ENCODE peak calls at places on chromosomes 5 and 9, in five cellular contexts. E, I, W, K and J are unnamed samples.
A peak's percentile ranks its signal among the peaks of the same experiment; 100 is the strongest.

GRCh38 chr5:106019271-106019670 is 1651.5 kb downstream of the EFNA5 start:
- DNase-seq in E (no peak), I (no peak), W (no peak), K (no peak), J (no peak)

GRCh38 chr5:135426102-135427082 is 20.8 kb downstream of the DCANP1 start:
- DNase-seq in E (peak; percentile 66), I (peak; percentile 65), W (peak; percentile 12), K (peak; percentile 70), J (no peak)

GRCh38 chr5:64977779-64978178 is 209.0 kb downstream of the CWC27 start:
- DNase-seq in E (no peak), I (no peak), W (no peak), K (peak; percentile 6), J (no peak)

GRCh38 chr9:100277166-100277979 is 75.4 kb downstream of the TEX10 start:
- DNase-seq in E (no peak), I (no peak), W (no peak), K (no peak), J (no peak)

GRCh38 chr9:121073038-121073437 is 1.7 kb upstream of the CNTRL start:
- DNase-seq in E (no peak), I (no peak), W (no peak), K (no peak), J (no peak)

GRCh38 chr5:36705055-36705454 is 98.6 kb downstream of the SLC1A3 start:
- DNase-seq in E (no peak), I (no peak), W (no peak), K (no peak), J (no peak)

GRCh38 chr5:139757727-139758509 is 37.7 kb upstream of the PSD2 start:
- DNase-seq in E (peak; percentile 65), I (no peak), W (no peak), K (no peak), J (no peak)

GRCh38 chr9:83623634-83623991 is 670 bp downstream of the IDNK start:
- DNase-seq in E (peak; percentile 46), I (no peak), W (no peak), K (peak; percentile 34), J (no peak)

GRCh38 chr5:95684361-95684760 is 1.6 kb upstream of the SPATA9 start:
- DNase-seq in E (no peak), I (no peak), W (no peak), K (no peak), J (no peak)

GRCh38 chr9:86842573-86842972 is 104.7 kb downstream of the GAS1 start:
- DNase-seq in E (no peak), I (no peak), W (no peak), K (no peak), J (no peak)

GRCh38 chr9:89137548-89138462 is 40.8 kb downstream of the SHC3 start:
- DNase-seq in E (no peak), I (peak; percentile 59), W (no peak), K (no peak), J (no peak)

DNA sequence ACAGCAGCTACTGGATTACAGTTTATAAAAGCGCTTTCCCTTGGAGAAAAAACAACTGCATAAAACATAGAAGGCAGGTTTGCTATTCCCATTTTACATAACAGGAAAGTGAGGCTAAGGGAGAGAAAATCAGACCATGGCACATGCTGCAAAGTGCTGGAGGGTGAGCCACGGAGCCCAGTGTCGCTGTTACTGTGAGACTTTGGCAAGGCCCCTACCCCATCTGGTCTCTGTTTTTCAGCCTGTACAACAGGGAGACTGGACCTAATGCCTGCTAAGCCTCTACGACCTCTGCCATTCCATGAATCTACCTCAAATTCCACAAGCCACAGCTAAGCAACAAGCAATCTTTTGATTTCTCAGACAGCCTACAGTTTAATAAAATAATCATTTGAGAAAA is 139.2 kb downstream of the GABBR2 start:
- DNase-seq in E (no peak), I (no peak), W (no peak), K (no peak), J (no peak)
- TF ChIP-seq SRF in E (no peak), I (no peak), W (no peak), K (no peak), J (no peak)

GRCh38 chr9:101620452-101620851 is 25.7 kb upstream of the PPP3R2 start:
- DNase-seq in E (no peak), I (no peak), W (no peak), K (no peak), J (no peak)

DNA sequence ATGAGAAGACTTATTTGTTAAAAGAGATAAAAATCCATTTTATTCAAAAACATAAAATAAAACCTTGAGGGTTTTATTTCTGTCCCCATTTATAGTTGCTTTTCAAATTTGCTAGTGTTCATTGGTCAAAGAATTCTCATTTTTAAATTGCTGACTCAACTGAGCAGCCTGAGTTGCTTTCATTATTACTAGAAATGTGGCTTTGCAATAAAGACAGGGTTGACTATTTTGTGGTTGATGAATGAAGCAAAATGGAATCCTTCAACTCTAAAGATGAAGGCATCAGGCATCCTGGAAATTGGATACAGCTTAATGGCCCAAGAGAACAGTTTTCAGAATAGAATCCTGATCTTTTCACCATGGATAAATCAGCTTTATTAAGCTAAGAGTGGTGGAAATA is 23.9 kb upstream of the PPP3R2 start:
- DNase-seq in E (no peak), I (no peak), W (no peak), K (no peak), J (no peak)
- TF ChIP-seq SRF in E (no peak), I (no peak), W (no peak), K (no peak), J (no peak)

GRCh38 chr5:160929906-160930305 is 77.9 kb upstream of the ATP10B start:
- DNase-seq in E (no peak), I (no peak), W (no peak), K (no peak), J (no peak)

GRCh38 chr5:160926428-160926827 is 74.4 kb upstream of the ATP10B start:
- DNase-seq in E (no peak), I (no peak), W (no peak), K (no peak), J (no peak)

GRCh38 chr5:160930361-160930760 is 78.3 kb upstream of the ATP10B start:
- DNase-seq in E (no peak), I (no peak), W (no peak), K (no peak), J (peak; percentile 47)

GRCh38 chr5:160931283-160931682 is 79.3 kb upstream of the ATP10B start:
- DNase-seq in E (no peak), I (no peak), W (no peak), K (no peak), J (no peak)

GRCh38 chr5:160929343-160929742 is 77.3 kb upstream of the ATP10B start:
- DNase-seq in E (no peak), I (no peak), W (no peak), K (no peak), J (no peak)
- TF ChIP-seq SRF in E (no peak), I (no peak), W (no peak), K (no peak), J (no peak)

GRCh38 chr5:151812757-151813309 is 41.1 kb downstream of the G3BP1 start:
- DNase-seq in E (no peak), I (no peak), W (no peak), K (no peak), J (no peak)
- TF ChIP-seq SRF in E (no peak), I (no peak), W (no peak), K (no peak), J (no peak)

DNA sequence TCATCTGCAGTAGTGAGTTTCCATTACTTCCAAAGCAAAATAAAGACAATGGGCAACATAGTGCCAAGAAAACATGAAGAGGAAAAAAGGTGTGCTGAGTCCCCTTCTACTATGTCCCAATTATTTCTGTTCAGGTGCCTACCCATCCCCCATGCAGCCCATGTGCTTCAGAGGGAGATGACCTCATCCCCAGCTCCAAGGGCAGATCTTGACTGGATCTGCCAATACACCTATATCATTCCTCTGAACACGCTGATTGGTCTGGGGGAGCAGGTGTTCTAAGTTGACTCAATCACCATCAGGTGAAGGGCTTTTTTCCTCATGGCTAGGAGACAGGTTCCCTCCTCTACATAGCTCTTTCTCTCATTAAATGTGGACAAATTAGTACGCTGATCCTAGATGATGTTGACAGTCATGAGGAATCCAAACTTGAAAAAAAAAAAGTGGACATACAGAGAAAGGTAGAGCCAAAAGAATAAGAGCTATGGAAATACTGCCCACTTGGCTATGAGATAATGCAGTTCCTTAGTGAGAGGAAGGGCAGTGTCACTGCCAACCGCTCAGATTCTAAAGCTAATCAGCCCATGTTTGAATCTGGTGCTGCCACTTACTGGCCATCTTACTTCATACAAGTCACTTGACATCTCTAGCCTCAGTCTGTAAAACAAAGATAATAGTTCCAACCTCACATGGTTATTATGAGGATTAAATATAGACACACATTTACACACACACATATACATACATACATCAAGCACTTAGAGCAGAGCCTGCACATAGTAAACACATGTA is 23.1 kb downstream of the PRELID2 start:
- DNase-seq in E (peak; percentile 6), I (no peak), W (no peak), K (no peak), J (no peak)
- TF ChIP-seq SRF in E (no peak), I (no peak), W (no peak), K (no peak), J (no peak)

GRCh38 chr9:79210541-79211243 is 361.1 kb upstream of the TLE4 start:
- DNase-seq in E (no peak), I (no peak), W (no peak), K (no peak), J (no peak)
- TF ChIP-seq SRF in E (no peak), I (no peak), W (no peak), K (no peak), J (no peak)

DNA sequence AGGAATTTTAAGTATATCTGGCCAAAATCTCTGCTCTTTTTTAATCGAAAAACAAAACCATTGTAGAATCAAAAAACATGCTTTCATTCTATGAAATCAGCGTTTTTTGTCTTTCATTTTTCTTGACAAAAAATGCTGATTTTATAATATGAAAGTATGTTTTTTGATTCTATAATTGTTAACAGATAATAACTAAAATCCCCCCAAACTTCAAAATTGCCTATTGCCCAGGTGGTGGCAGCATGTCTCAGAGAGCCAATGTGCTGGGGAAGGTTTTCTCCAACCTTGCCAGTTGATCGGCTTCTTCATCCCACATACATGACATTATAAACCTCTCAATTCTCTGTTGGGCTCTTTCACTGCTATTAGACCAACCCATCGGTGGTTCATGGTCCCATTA is 5.1 kb upstream of the SMIM15 start:
- DNase-seq in E (no peak), I (no peak), W (no peak), K (no peak), J (no peak)
- TF ChIP-seq SRF in E (no peak), I (no peak), W (no peak), K (no peak), J (no peak)

DNA sequence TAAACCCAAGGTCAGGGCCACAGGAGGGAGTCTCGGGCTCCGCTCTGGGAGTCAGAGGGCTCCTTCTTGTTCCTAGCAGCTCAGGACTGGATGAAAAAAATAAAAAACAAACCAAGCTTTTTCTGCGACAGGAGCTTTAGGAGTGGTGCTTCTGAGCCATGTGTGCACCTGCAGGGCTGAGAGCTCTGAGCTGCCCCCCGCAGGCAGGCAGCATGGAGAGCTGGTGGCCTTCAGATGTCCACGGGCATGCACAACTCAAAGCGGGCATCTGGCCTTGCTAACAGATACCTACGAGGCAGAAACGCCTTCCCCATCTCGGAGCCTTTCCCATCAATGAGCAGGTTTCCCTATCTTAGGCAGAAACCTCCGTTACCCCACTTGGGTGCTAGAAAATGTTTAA is 28.5 kb downstream of the DBH start:
- DNase-seq in E (no peak), I (no peak), W (no peak), K (no peak), J (no peak)
- TF ChIP-seq SRF in E (no peak), I (no peak), W (no peak), K (no peak), J (no peak)